ENCODE peak calls at places on chromosomes 12 and 14, in six cellular contexts. One of them, this sample, is unnamed.
A peak's percentile ranks its signal among the peaks of the same experiment; 100 is the strongest.

GRCh38 chr14:35915185-35915584 is 89.0 kb downstream of the BRMS1L start:
- DNase-seq in cardiac muscle cell: no peak
- DNase-seq in neural progenitor cell: no peak
- DNase-seq in uterus: no peak
- DNase-seq in HCT116: no peak
- DNase-seq in stomach: no peak
- DNase-seq in this sample: no peak

GRCh38 chr12:105587237-105587636 is 256.7 kb downstream of the C12orf75 start:
- DNase-seq in HCT116: no peak
- DNase-seq in stomach: no peak
- DNase-seq in uterus: no peak
- DNase-seq in cardiac muscle cell: no peak
- DNase-seq in neural progenitor cell: no peak
- DNase-seq in this sample: no peak

GRCh38 chr14:64421166-64421565 is 33.0 kb downstream of the MTHFD1 start:
- DNase-seq in stomach: no peak
- DNase-seq in cardiac muscle cell: no peak
- DNase-seq in HCT116: no peak
- DNase-seq in neural progenitor cell: no peak
- DNase-seq in uterus: no peak
- DNase-seq in this sample: no peak

GRCh38 chr14:103213331-103213730 is 90.1 kb downstream of the TNFAIP2 start:
- DNase-seq in neural progenitor cell: no peak
- DNase-seq in cardiac muscle cell: no peak
- DNase-seq in HCT116: no peak
- DNase-seq in stomach: no peak
- DNase-seq in uterus: no peak
- DNase-seq in this sample: no peak

GRCh38 chr14:49977126-49977841 is 84.4 kb downstream of the ARF6 start:
- DNase-seq in stomach: no peak
- DNase-seq in uterus: no peak
- DNase-seq in neural progenitor cell: no peak
- DNase-seq in cardiac muscle cell: no peak
- DNase-seq in HCT116: no peak
- DNase-seq in this sample: no peak

GRCh38 chr14:31435276-31435675 is 14.9 kb upstream of the HEATR5A start:
- DNase-seq in uterus: no peak
- DNase-seq in stomach: no peak
- DNase-seq in neural progenitor cell: no peak
- DNase-seq in HCT116: no peak
- DNase-seq in cardiac muscle cell: no peak
- DNase-seq in this sample: no peak

GRCh38 chr14:33563492-33563891 is 387.4 kb downstream of the EGLN3 start:
- DNase-seq in HCT116: no peak
- DNase-seq in cardiac muscle cell: no peak
- DNase-seq in stomach: no peak
- DNase-seq in uterus: no peak
- DNase-seq in neural progenitor cell: no peak
- DNase-seq in this sample: no peak

GRCh38 chr12:100591979-100592378 is 18.5 kb downstream of the GAS2L3 start:
- DNase-seq in uterus: no peak
- DNase-seq in stomach: no peak
- DNase-seq in cardiac muscle cell: no peak
- DNase-seq in neural progenitor cell: no peak
- DNase-seq in HCT116: no peak
- DNase-seq in this sample: no peak

GRCh38 chr12:63098851-63099250 is 52.1 kb downstream of the AVPR1A start:
- DNase-seq in uterus: no peak
- DNase-seq in stomach: no peak
- DNase-seq in HCT116: no peak
- DNase-seq in cardiac muscle cell: no peak
- DNase-seq in neural progenitor cell: peak; percentile 5
- DNase-seq in this sample: no peak

GRCh38 chr12:94205738-94206310 is 57.4 kb downstream of the PLXNC1 start:
- DNase-seq in neural progenitor cell: no peak
- DNase-seq in cardiac muscle cell: no peak
- DNase-seq in HCT116: no peak
- DNase-seq in stomach: no peak
- DNase-seq in uterus: no peak
- DNase-seq in this sample: no peak

GRCh38 chr12:81084848-81085350 is 7.0 kb downstream of the ACSS3 start:
- DNase-seq in HCT116: no peak
- DNase-seq in stomach: no peak
- DNase-seq in uterus: no peak
- DNase-seq in cardiac muscle cell: no peak
- DNase-seq in neural progenitor cell: no peak
- DNase-seq in this sample: no peak

GRCh38 chr12:77347009-77347408 is 281.6 kb upstream of the E2F7 start:
- DNase-seq in uterus: no peak
- DNase-seq in cardiac muscle cell: no peak
- DNase-seq in neural progenitor cell: no peak
- DNase-seq in stomach: no peak
- DNase-seq in HCT116: no peak
- DNase-seq in this sample: no peak

GRCh38 chr12:1592444-1593231 is 1.7 kb downstream of the FBXL14 start:
- DNase-seq in cardiac muscle cell: peak; percentile 24
- DNase-seq in uterus: no peak
- DNase-seq in neural progenitor cell: peak; percentile 80
- DNase-seq in stomach: no peak
- DNase-seq in HCT116: no peak
- DNase-seq in this sample: no peak

GRCh38 chr12:52359511-52360103 is 7.7 kb downstream of the KRT85 start:
- DNase-seq in HCT116: no peak
- DNase-seq in stomach: no peak
- DNase-seq in cardiac muscle cell: no peak
- DNase-seq in neural progenitor cell: no peak
- DNase-seq in uterus: no peak
- DNase-seq in this sample: no peak

GRCh38 chr12:3085341-3086125 is 8.4 kb downstream of the TSPAN9 start:
- DNase-seq in uterus: no peak
- DNase-seq in neural progenitor cell: no peak
- DNase-seq in stomach: no peak
- DNase-seq in HCT116: no peak
- DNase-seq in cardiac muscle cell: no peak
- DNase-seq in this sample: no peak

GRCh38 chr12:106073179-106073578 is 65.6 kb downstream of the NUAK1 start:
- DNase-seq in stomach: no peak
- DNase-seq in HCT116: no peak
- DNase-seq in uterus: no peak
- DNase-seq in cardiac muscle cell: no peak
- DNase-seq in neural progenitor cell: no peak
- DNase-seq in this sample: no peak

GRCh38 chr14:99174920-99175319 is 97.1 kb downstream of the BCL11B start:
- DNase-seq in uterus: no peak
- DNase-seq in neural progenitor cell: no peak
- DNase-seq in stomach: peak; percentile 20
- DNase-seq in cardiac muscle cell: no peak
- DNase-seq in HCT116: no peak
- DNase-seq in this sample: no peak

GRCh38 chr12:40315375-40315774 is 90.6 kb downstream of the LRRK2 start:
- DNase-seq in neural progenitor cell: no peak
- DNase-seq in stomach: no peak
- DNase-seq in cardiac muscle cell: no peak
- DNase-seq in HCT116: no peak
- DNase-seq in uterus: no peak
- DNase-seq in this sample: no peak

GRCh38 chr12:88057994-88058718 is 29.0 kb upstream of the C12orf50 start:
- DNase-seq in neural progenitor cell: no peak
- DNase-seq in stomach: no peak
- DNase-seq in cardiac muscle cell: peak; percentile 78
- DNase-seq in uterus: no peak
- DNase-seq in HCT116: no peak
- DNase-seq in this sample: no peak

GRCh38 chr12:31298510-31298904 is 27.4 kb downstream of the SINHCAF start:
- DNase-seq in cardiac muscle cell: no peak
- DNase-seq in HCT116: no peak
- DNase-seq in uterus: no peak
- DNase-seq in stomach: no peak
- DNase-seq in neural progenitor cell: no peak
- DNase-seq in this sample: no peak

GRCh38 chr12:54383041-54383609 is 1.4 kb downstream of the ZNF385A start:
- DNase-seq in uterus: no peak
- DNase-seq in HCT116: no peak
- DNase-seq in cardiac muscle cell: no peak
- DNase-seq in stomach: no peak
- DNase-seq in neural progenitor cell: no peak
- DNase-seq in this sample: peak; percentile 79

GRCh38 chr14:61426048-61426447 is 104.7 kb downstream of the PRKCH start:
- DNase-seq in uterus: no peak
- DNase-seq in stomach: peak; percentile 73
- DNase-seq in neural progenitor cell: no peak
- DNase-seq in cardiac muscle cell: no peak
- DNase-seq in HCT116: no peak
- DNase-seq in this sample: no peak

GRCh38 chr14:61429316-61429715 is 107.9 kb downstream of the PRKCH start:
- DNase-seq in neural progenitor cell: no peak
- DNase-seq in cardiac muscle cell: no peak
- DNase-seq in uterus: no peak
- DNase-seq in HCT116: no peak
- DNase-seq in stomach: no peak
- DNase-seq in this sample: no peak

GRCh38 chr14:61433169-61433568 is 111.8 kb downstream of the PRKCH start:
- DNase-seq in neural progenitor cell: no peak
- DNase-seq in HCT116: no peak
- DNase-seq in stomach: no peak
- DNase-seq in uterus: no peak
- DNase-seq in cardiac muscle cell: no peak
- DNase-seq in this sample: no peak

GRCh38 chr14:61430066-61430757 is 108.8 kb downstream of the PRKCH start:
- DNase-seq in stomach: no peak
- DNase-seq in cardiac muscle cell: no peak
- DNase-seq in neural progenitor cell: no peak
- DNase-seq in HCT116: no peak
- DNase-seq in uterus: no peak
- DNase-seq in this sample: no peak

GRCh38 chr14:61428261-61428660 is 106.9 kb downstream of the PRKCH start:
- DNase-seq in neural progenitor cell: no peak
- DNase-seq in uterus: no peak
- DNase-seq in stomach: no peak
- DNase-seq in HCT116: no peak
- DNase-seq in cardiac muscle cell: no peak
- DNase-seq in this sample: no peak
- H3K4me1 ChIP-seq in neural progenitor cell: no peaks in the 10 kb centered on the region
- H3K4me1 ChIP-seq in uterus: no peaks in the 10 kb centered on the region
- H3K4me1 ChIP-seq in stomach: no peaks in the 10 kb centered on the region
- H3K4me1 ChIP-seq in HCT116: no peaks in the 10 kb centered on the region
- H3K4me1 ChIP-seq in cardiac muscle cell: peaks cover 43% of the 10 kb centered on the region
- H3K4me1 ChIP-seq in this sample: no peaks in the 10 kb centered on the region

DNA sequence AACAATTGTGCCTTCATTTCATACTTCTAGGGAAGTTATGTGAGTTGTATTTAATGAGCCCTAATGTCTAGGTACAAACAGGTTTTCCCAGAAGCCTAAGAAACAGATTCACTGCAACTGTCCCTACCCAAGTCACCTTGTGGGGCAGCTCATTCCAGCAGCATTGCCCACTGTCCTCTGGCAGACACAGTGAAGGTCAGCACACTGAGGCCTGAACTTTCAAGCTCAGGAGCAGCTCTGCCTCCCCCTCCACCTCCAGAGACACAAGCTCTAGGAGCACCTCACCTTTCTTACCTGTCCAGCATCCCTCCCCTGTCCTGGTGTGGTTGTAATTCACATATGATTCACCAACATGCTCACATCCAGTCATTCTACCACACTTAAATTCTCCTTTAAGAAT is 15.7 kb downstream of the UBE3B start:
- DNase-seq in neural progenitor cell: no peak
- DNase-seq in cardiac muscle cell: no peak
- DNase-seq in uterus: no peak
- DNase-seq in HCT116: no peak
- DNase-seq in stomach: no peak
- DNase-seq in this sample: no peak
- H3K36me3 ChIP-seq in neural progenitor cell: no peaks in the 10 kb centered on the region
- H3K36me3 ChIP-seq in cardiac muscle cell: peaks cover 59% of the 10 kb centered on the region
- H3K36me3 ChIP-seq in uterus: no peaks in the 10 kb centered on the region
- H3K36me3 ChIP-seq in HCT116: peaks cover 7% of the 10 kb centered on the region
- H3K36me3 ChIP-seq in stomach: peaks cover 99% of the 10 kb centered on the region
- H3K36me3 ChIP-seq in this sample: peaks cover 13% of the 10 kb centered on the region

DNA sequence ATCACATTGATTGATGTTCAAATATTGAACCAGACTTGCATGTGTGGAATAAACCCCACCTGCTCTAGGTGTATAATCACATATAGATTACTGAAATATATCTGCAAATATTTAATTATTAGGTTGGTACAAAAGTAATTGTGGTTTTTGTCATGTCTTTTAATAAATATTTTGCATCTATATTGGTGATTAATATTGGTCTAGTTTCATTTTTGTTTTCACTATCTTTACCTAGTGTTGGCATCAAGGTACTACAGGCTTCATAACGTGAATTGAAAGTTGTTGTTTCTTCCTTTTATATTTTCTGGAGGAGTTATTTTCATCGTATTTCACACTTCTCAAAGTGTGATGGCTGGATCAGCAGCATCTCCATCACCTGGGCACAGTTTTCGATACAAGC is 740.0 kb upstream of the TMEM132C start:
- DNase-seq in stomach: no peak
- DNase-seq in cardiac muscle cell: no peak
- DNase-seq in uterus: no peak
- DNase-seq in neural progenitor cell: no peak
- DNase-seq in HCT116: no peak
- DNase-seq in this sample: no peak
- H3K4me1 ChIP-seq in stomach: no peaks in the 10 kb centered on the region
- H3K4me1 ChIP-seq in cardiac muscle cell: peaks cover 4% of the 10 kb centered on the region
- H3K4me1 ChIP-seq in uterus: no peaks in the 10 kb centered on the region
- H3K4me1 ChIP-seq in neural progenitor cell: no peaks in the 10 kb centered on the region
- H3K4me1 ChIP-seq in HCT116: no peaks in the 10 kb centered on the region
- H3K4me1 ChIP-seq in this sample: no peaks in the 10 kb centered on the region

GRCh38 chr12:64709429-64709828 is 49.8 kb downstream of the GNS start:
- DNase-seq in HCT116: no peak
- DNase-seq in neural progenitor cell: no peak
- DNase-seq in uterus: no peak
- DNase-seq in cardiac muscle cell: no peak
- DNase-seq in stomach: no peak
- DNase-seq in this sample: no peak

GRCh38 chr12:64707362-64707761 is 51.8 kb downstream of the GNS start:
- DNase-seq in stomach: no peak
- DNase-seq in neural progenitor cell: no peak
- DNase-seq in cardiac muscle cell: no peak
- DNase-seq in uterus: no peak
- DNase-seq in HCT116: no peak
- DNase-seq in this sample: no peak

GRCh38 chr12:64701283-64701682 is 57.9 kb downstream of the GNS start:
- DNase-seq in cardiac muscle cell: no peak
- DNase-seq in neural progenitor cell: peak; percentile 41
- DNase-seq in uterus: no peak
- DNase-seq in HCT116: no peak
- DNase-seq in stomach: no peak
- DNase-seq in this sample: no peak

GRCh38 chr12:64706366-64706765 is 52.8 kb downstream of the GNS start:
- DNase-seq in stomach: no peak
- DNase-seq in uterus: no peak
- DNase-seq in HCT116: no peak
- DNase-seq in cardiac muscle cell: no peak
- DNase-seq in neural progenitor cell: no peak
- DNase-seq in this sample: no peak

DNA sequence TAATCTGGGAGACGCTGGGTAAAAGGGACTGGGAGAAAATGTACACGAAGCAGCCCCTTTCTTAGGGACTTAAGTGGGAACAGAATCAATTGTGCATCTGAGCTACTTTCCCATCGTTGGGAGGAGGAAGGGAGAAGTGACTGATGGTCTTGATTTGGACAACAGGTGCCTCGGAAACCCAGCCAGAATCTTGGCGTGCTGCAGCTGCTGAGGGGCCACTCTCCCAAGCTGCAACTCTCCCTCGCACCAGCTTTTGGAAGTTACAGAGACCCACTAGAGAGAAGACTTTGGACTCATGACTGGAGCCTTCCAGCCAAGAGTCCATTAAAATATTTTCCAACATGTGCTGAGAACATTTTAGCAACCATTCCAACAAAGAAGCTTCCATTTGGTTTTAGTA is 52.4 kb downstream of the GNS start:
- DNase-seq in HCT116: no peak
- DNase-seq in uterus: no peak
- DNase-seq in neural progenitor cell: no peak
- DNase-seq in cardiac muscle cell: no peak
- DNase-seq in stomach: no peak
- DNase-seq in this sample: no peak
- H3K36me3 ChIP-seq in HCT116: no peaks in the 10 kb centered on the region
- H3K36me3 ChIP-seq in uterus: no peaks in the 10 kb centered on the region
- H3K36me3 ChIP-seq in neural progenitor cell: no peaks in the 10 kb centered on the region
- H3K36me3 ChIP-seq in cardiac muscle cell: no peaks in the 10 kb centered on the region
- H3K36me3 ChIP-seq in stomach: no peaks in the 10 kb centered on the region
- H3K36me3 ChIP-seq in this sample: no peaks in the 10 kb centered on the region